ENCODE peak calls at places on chromosomes 11 and 22, in eight cellular contexts. F, V, P, L, K, G, B and N are unnamed samples.

GRCh38 chr11:38332046-38332445 is 1734.0 kb upstream of the RAG2 start:
- DNase-seq in B (no peak), L (no peak), K (no peak), F (no peak), G (no peak), V (no peak), P (no peak), N (no peak)

GRCh38 chr11:69245041-69245440 is 48.9 kb upstream of the MYEOV start:
- DNase-seq in K (no peak), F (no peak), P (no peak), L (no peak), B (no peak), V (no peak), G (no peak), N (no peak)

GRCh38 chr22:43827926-43828710 is 16.0 kb upstream of the EFCAB6 start:
- DNase-seq in P (no peak), V (peak; percentile 57), L (no peak), G (no peak), F (no peak), B (no peak), K (no peak), N (no peak)

GRCh38 chr22:49077036-49077393 is 750.7 kb downstream of the BRD1 start:
- DNase-seq in F (no peak), K (no peak), G (no peak), B (no peak), V (no peak), P (no peak), L (no peak), N (no peak)

GRCh38 chr22:45757068-45757467 is 85.4 kb downstream of the ATXN10 start:
- DNase-seq in K (no peak), B (peak; percentile 8), V (no peak), L (no peak), F (no peak), G (no peak), P (peak; percentile 30), N (no peak)

GRCh38 chr11:125072961-125073590 is 10.0 kb downstream of the SLC37A2 start:
- DNase-seq in G (no peak), V (no peak), K (no peak), B (no peak), F (no peak), P (no peak), L (no peak), N (no peak)

GRCh38 chr11:35216962-35217667 is 78.1 kb downstream of the CD44 start:
- DNase-seq in F (no peak), G (no peak), B (no peak), K (no peak), P (no peak), L (peak; percentile 38), V (no peak), N (no peak)

GRCh38 chr11:75031224-75031753 is 42.6 kb downstream of the NEU3 start:
- DNase-seq in L (no peak), B (no peak), F (no peak), P (no peak), K (no peak), G (no peak), V (no peak), N (peak; percentile 73)

GRCh38 chr11:1089738-1090599 is 15.3 kb downstream of the MUC2 start:
- DNase-seq in G (no peak), L (no peak), P (no peak), V (no peak), K (no peak), F (no peak), B (no peak), N (no peak)

GRCh38 chr11:119315139-119316016 is 1.6 kb downstream of the MCAM start:
- DNase-seq in K (no peak), G (peak; percentile 87), B (peak; percentile 70), L (peak; percentile 36), P (peak; percentile 67), F (no peak), V (no peak), N (peak; percentile 39)

GRCh38 chr22:47213571-47214230 is 451.3 kb downstream of the TBC1D22A start:
- DNase-seq in G (no peak), L (no peak), V (peak; percentile 59), B (no peak), F (no peak), K (no peak), P (no peak), N (peak; percentile 17)

GRCh38 chr22:11360632-11361031 is 4167.4 kb upstream of the OR11H1 start:
- DNase-seq in B (no peak), F (no peak), L (no peak), G (no peak), P (no peak), V (no peak), K (no peak), N (no peak)

GRCh38 chr11:13391217-13391616 is 71.8 kb downstream of the BTBD10 start:
- DNase-seq in B (no peak), F (no peak), G (no peak), K (no peak), V (no peak), L (no peak), P (no peak), N (no peak)

GRCh38 chr22:28142361-28142801 is 223.3 kb upstream of the PITPNB start:
- DNase-seq in F (no peak), P (no peak), G (no peak), L (no peak), K (no peak), V (no peak), B (no peak), N (peak; percentile 38)